ENCODE peak calls at places on chromosomes 2 and 18, in eight cellular contexts. U is HT1080, J is ureter, Y is ascending aorta, R is foreskin fibroblast, V is astrocyte of the spinal cord, Z is T-helper 2 cell, A is ACHN. H is an unnamed sample.

GRCh38 chr2:53633441-53633840 is 134.2 kb upstream of the CHAC2 start:
- DNase-seq in V (no peak), J (no peak), U (peak), A (no peak), Z (no peak), Y (no peak), R (peak), H (no peak)

GRCh38 chr18:50654658-50655550 is 95.0 kb downstream of the MAPK4 start:
- DNase-seq in J (no peak), Y (no peak), V (no peak), U (no peak), R (no peak), A (no peak), Z (no peak), H (no peak)

GRCh38 chr18:23406271-23406787 is 46.8 kb upstream of the RIOK3 start:
- DNase-seq in J (no peak), U (peak), Y (no peak), Z (no peak), R (no peak), V (peak), A (no peak), H (peak)

GRCh38 chr2:193868833-193869232 is 1674.1 kb upstream of the TMEFF2 start:
- DNase-seq in U (peak), J (no peak), Z (no peak), R (peak), Y (no peak), V (no peak), A (peak), H (no peak)

GRCh38 chr2:8566788-8567468 is 114.9 kb upstream of the ID2 start:
- DNase-seq in R (no peak), Z (no peak), Y (peak), U (no peak), V (no peak), A (no peak), J (no peak), H (no peak)

GRCh38 chr2:180625006-180625844 is 355.2 kb upstream of the UBE2E3 start:
- DNase-seq in V (peak), R (peak), U (peak), Y (no peak), A (no peak), J (no peak), Z (no peak), H (peak)

GRCh38 chr2:143955416-143956075 is 564.4 kb downstream of the ZEB2 start:
- DNase-seq in R (peak), V (peak), Z (no peak), J (no peak), A (peak), Y (no peak), U (peak), H (no peak)

GRCh38 chr2:104078431-104079157 is 775.3 kb upstream of the POU3F3 start:
- DNase-seq in J (no peak), V (no peak), R (no peak), U (no peak), Y (no peak), A (peak), Z (no peak), H (no peak)

GRCh38 chr2:221205103-221205502 is 367.0 kb downstream of the EPHA4 start:
- DNase-seq in U (no peak), Z (no peak), R (no peak), Y (no peak), A (no peak), V (no peak), J (no peak), H (no peak)

GRCh38 chr18:67475673-67476072 is 40.8 kb downstream of the DSEL start:
- DNase-seq in R (peak), Y (no peak), A (no peak), V (no peak), Z (no peak), U (no peak), J (no peak), H (no peak)

GRCh38 chr2:5250482-5250881 is 441.7 kb upstream of the SOX11 start:
- DNase-seq in Y (no peak), A (no peak), Z (no peak), R (no peak), V (peak), U (peak), J (no peak), H (no peak)

GRCh38 chr18:57801379-57802165 is 1.5 kb downstream of the ATP8B1 start:
- DNase-seq in Z (no peak), A (no peak), R (no peak), U (no peak), V (no peak), Y (no peak), J (no peak), H (peak)

GRCh38 chr2:239268082-239268481 is 132.7 kb downstream of the HDAC4 start:
- DNase-seq in R (no peak), V (no peak), J (peak), U (no peak), Z (no peak), Y (peak), A (no peak), H (peak)

GRCh38 chr2:128494640-128495321 is 176.1 kb upstream of the HS6ST1 start:
- DNase-seq in V (no peak), J (peak), U (no peak), A (no peak), R (no peak), Y (peak), Z (no peak), H (peak)

GRCh38 chr18:70195852-70196434 is 9.5 kb downstream of the RTTN start:
- DNase-seq in R (peak), J (no peak), Z (peak), Y (no peak), A (peak), U (peak), V (peak), H (peak)

GRCh38 chr2:128272586-128273468 is 45.8 kb downstream of the HS6ST1 start:
- DNase-seq in R (no peak), J (no peak), A (no peak), U (no peak), Z (no peak), V (no peak), Y (peak), H (no peak)

GRCh38 chr2:154720642-154721041 is 22.1 kb downstream of the KCNJ3 start:
- DNase-seq in U (peak), V (peak), J (no peak), Z (no peak), R (no peak), Y (no peak), A (no peak), H (no peak)

GRCh38 chr2:33158482-33159003 is 211.8 kb downstream of the LTBP1 start:
- DNase-seq in A (peak), Z (no peak), U (peak), R (peak), V (peak), J (no peak), Y (no peak), H (peak)

GRCh38 chr2:75586971-75587370 is 26.2 kb upstream of the EVA1A start:
- DNase-seq in Z (no peak), U (no peak), V (no peak), Y (no peak), A (no peak), J (no peak), R (no peak), H (no peak)

GRCh38 chr2:26979761-26980160 is 9.3 kb downstream of the MAPRE3 start:
- DNase-seq in J (no peak), U (peak), V (no peak), A (no peak), R (no peak), Y (no peak), Z (no peak), H (no peak)

GRCh38 chr2:224286923-224287322 is 115.0 kb downstream of the FAM124B start:
- DNase-seq in R (no peak), Z (peak), J (no peak), A (no peak), V (no peak), Y (no peak), U (peak), H (no peak)

GRCh38 chr2:65353927-65354326 is 78.5 kb downstream of the SPRED2 start:
- DNase-seq in Y (no peak), R (no peak), A (no peak), Z (no peak), J (no peak), V (no peak), U (no peak), H (no peak)

GRCh38 chr2:11829947-11830707 is 83.7 kb downstream of the LPIN1 start:
- DNase-seq in R (peak), J (peak), V (peak), A (peak), Z (peak), U (peak), Y (peak), H (peak)

GRCh38 chr18:23725827-23726661 is 36.8 kb downstream of the LAMA3 start:
- DNase-seq in V (no peak), A (no peak), U (no peak), J (no peak), Y (no peak), Z (no peak), R (no peak), H (no peak)

GRCh38 chr2:101255501-101255900 is 2.8 kb downstream of the CNOT11 start:
- DNase-seq in J (no peak), Y (no peak), Z (no peak), U (no peak), A (no peak), V (peak), R (peak), H (no peak)

GRCh38 chr2:70133521-70134348 is 46.5 kb downstream of the PCBP1 start:
- DNase-seq in U (peak), R (no peak), Y (no peak), A (no peak), J (no peak), V (peak), Z (peak), H (peak)

GRCh38 chr2:12287220-12287751 is 429.4 kb upstream of the TRIB2 start:
- DNase-seq in A (no peak), Y (no peak), U (peak), R (no peak), V (no peak), J (no peak), Z (no peak), H (peak)